ENCODE peak calls at places on chromosomes 13 and 19, in six cellular contexts. V, X, U, L, Y and A are unnamed samples.

GRCh38 chr13:56864451-56864850 is 276.3 kb upstream of the PRR20A start:
- DNase-seq in V (no peak), X (no peak), U (no peak), L (no peak), Y (no peak), A (peak; percentile 74)

GRCh38 chr19:48989701-48990291 is 3.3 kb downstream of the GYS1 start:
- DNase-seq in V (no peak), X (no peak), U (no peak), L (no peak), Y (no peak), A (no peak)

GRCh38 chr13:20348645-20349408 is 116.7 kb upstream of the GJB6 start:
- DNase-seq in V (no peak), X (no peak), U (no peak), L (no peak), Y (no peak), A (no peak)

GRCh38 chr13:98598043-98598442 is 21.1 kb upstream of the STK24 start:
- DNase-seq in V (peak; percentile 21), X (no peak), U (no peak), L (no peak), Y (no peak), A (no peak)

GRCh38 chr19:58519087-58519354 is 589 bp downstream of the ZBTB45 start:
- DNase-seq in V (peak; percentile 75), X (no peak), U (peak; percentile 65), L (no peak), Y (peak; percentile 64), A (no peak)

GRCh38 chr19:4369109-4369887 is 25.9 kb downstream of the MPND start:
- DNase-seq in V (peak; percentile 30), X (no peak), U (peak; percentile 93), L (peak; percentile 67), Y (no peak), A (no peak)

GRCh38 chr13:77565635-77566034 is 30.1 kb downstream of the SCEL start:
- DNase-seq in V (peak; percentile 8), X (no peak), U (no peak), L (no peak), Y (peak; percentile 59), A (peak; percentile 39)

GRCh38 chr19:48405850-48406249 is 12.4 kb downstream of the GRIN2D start:
- DNase-seq in V (peak; percentile 27), X (no peak), U (no peak), L (no peak), Y (no peak), A (no peak)

GRCh38 chr19:41350735-41351338 is 2.9 kb downstream of the TGFB1 start:
- DNase-seq in V (no peak), X (no peak), U (no peak), L (no peak), Y (peak; percentile 72), A (no peak)

GRCh38 chr19:6729573-6730152 is 7.7 kb downstream of the GPR108 start:
- DNase-seq in V (no peak), X (no peak), U (no peak), L (no peak), Y (no peak), A (no peak)

GRCh38 chr13:113968463-113969310 is 5.2 kb downstream of the C13orf46 start:
- DNase-seq in V (no peak), X (no peak), U (no peak), L (no peak), Y (no peak), A (no peak)

GRCh38 chr19:28793391-28794168 is 419.4 kb downstream of the UQCRFS1 start:
- DNase-seq in V (no peak), X (no peak), U (no peak), L (no peak), Y (no peak), A (no peak)

GRCh38 chr13:44954210-44954609 is 35.1 kb downstream of the NUFIP1 start:
- DNase-seq in V (no peak), X (no peak), U (no peak), L (no peak), Y (no peak), A (no peak)

GRCh38 chr19:51346742-51347141 is 4.8 kb upstream of the VSIG10L start:
- DNase-seq in V (no peak), X (no peak), U (no peak), L (no peak), Y (no peak), A (no peak)

GRCh38 chr13:99856021-99856420 is 115.5 kb downstream of the ZIC5 start:
- DNase-seq in V (no peak), X (no peak), U (no peak), L (no peak), Y (no peak), A (no peak)

GRCh38 chr19:3270908-3271307 is 46.4 kb downstream of the CELF5 start:
- DNase-seq in V (peak; percentile 76), X (no peak), U (peak; percentile 43), L (peak; percentile 49), Y (no peak), A (no peak)

GRCh38 chr19:4678881-4679379 is 8.8 kb upstream of the MYDGF start:
- DNase-seq in V (no peak), X (no peak), U (no peak), L (no peak), Y (no peak), A (no peak)

GRCh38 chr19:2477732-2478191 is 1.8 kb downstream of the GADD45B start:
- DNase-seq in V (peak; percentile 69), X (no peak), U (peak; percentile 39), L (no peak), Y (peak; percentile 54), A (no peak)

GRCh38 chr13:95146486-95146885 is 154.8 kb downstream of the ABCC4 start:
- DNase-seq in V (peak; percentile 22), X (no peak), U (no peak), L (no peak), Y (no peak), A (no peak)

GRCh38 chr13:43831088-43831487 is 44.3 kb upstream of the ENOX1 start:
- DNase-seq in V (no peak), X (no peak), U (no peak), L (no peak), Y (no peak), A (no peak)

GRCh38 chr13:42832341-42833153 is 51.2 kb downstream of the FAM216B start:
- DNase-seq in V (peak; percentile 96), X (no peak), U (no peak), L (no peak), Y (peak; percentile 69), A (no peak)

GRCh38 chr19:50695251-50696064 is 24.1 kb downstream of the SHANK1 start:
- DNase-seq in V (no peak), X (no peak), U (no peak), L (no peak), Y (no peak), A (no peak)

GRCh38 chr19:18488838-18489626 is 32.8 kb downstream of the ELL start:
- DNase-seq in V (no peak), X (no peak), U (no peak), L (no peak), Y (no peak), A (no peak)

GRCh38 chr13:113207890-113208423 is 512 bp downstream of the PCID2 start:
- DNase-seq in V (peak; percentile 49), X (no peak), U (peak; percentile 31), L (no peak), Y (no peak), A (no peak)